ENCODE peak calls at places on chromosomes 6 and 20, in six cellular contexts. X is trophoblast cell, D is neuronal stem cell, Y is H9, W is IMR-90, R is H1. T is an unnamed sample.

GRCh38 chr20:34979366-34980153 is 23.9 kb downstream of the MYH7B start:
- DNase-seq in X (no peak), D (no peak), Y (peak; percentile 98), W (no peak), R (peak; percentile 95), T (no peak)

GRCh38 chr6:32645047-32645703 is 8.0 kb downstream of the HLA-DQA1 start:
- DNase-seq in X (no peak), D (no peak), Y (no peak), W (no peak), R (no peak), T (no peak)

GRCh38 chr6:21305827-21306469 is 287.6 kb upstream of the SOX4 start:
- DNase-seq in X (no peak), D (no peak), Y (no peak), W (peak; percentile 14), R (no peak), T (peak; percentile 61)

GRCh38 chr6:109456283-109456583 is 661 bp upstream of the MICAL1 start:
- DNase-seq in X (no peak), D (no peak), Y (no peak), W (no peak), R (no peak), T (no peak)

GRCh38 chr6:151376440-151376839 is 14.9 kb downstream of the ZBTB2 start:
- DNase-seq in X (no peak), D (no peak), Y (no peak), W (no peak), R (no peak), T (peak; percentile 32)

GRCh38 chr6:139977887-139978332 is 603.5 kb upstream of the CITED2 start:
- DNase-seq in X (peak; percentile 88), D (no peak), Y (no peak), W (peak; percentile 72), R (no peak), T (peak; percentile 92)

GRCh38 chr20:43949741-43950618 is 35.3 kb downstream of the TOX2 start:
- DNase-seq in X (no peak), D (no peak), Y (no peak), W (no peak), R (no peak), T (peak; percentile 78)

GRCh38 chr6:113654396-113654795 is 202.7 kb upstream of the MARCKS start:
- DNase-seq in X (peak; percentile 53), D (no peak), Y (no peak), W (peak; percentile 30), R (no peak), T (peak; percentile 39)

GRCh38 chr6:10391799-10392198 is 23.1 kb downstream of the TFAP2A start:
- DNase-seq in X (no peak), D (peak; percentile 17), Y (no peak), W (no peak), R (no peak), T (no peak)

GRCh38 chr6:141758430-141758829 is 374.3 kb upstream of the GJE1 start:
- DNase-seq in X (no peak), D (no peak), Y (no peak), W (no peak), R (no peak), T (no peak)

GRCh38 chr6:7184502-7184901 is 76.7 kb downstream of the RREB1 start:
- DNase-seq in X (no peak), D (no peak), Y (no peak), W (peak; percentile 32), R (no peak), T (no peak)

GRCh38 chr6:43173496-43174262 is 2.6 kb downstream of the SRF start:
- DNase-seq in X (peak; percentile 83), D (no peak), Y (no peak), W (no peak), R (no peak), T (peak; percentile 25)
- H3K4ac ChIP-seq in X (peak overlapping the region; percentile 30), D (no peak overlapping the region), Y (peak overlapping the region; percentile 27), W (peak overlapping the region; percentile 100), R (no peak overlapping the region), T (peak overlapping the region; percentile 99)

GRCh38 chr6:168959696-168960095 is 293.9 kb downstream of the THBS2 start:
- DNase-seq in X (no peak), D (no peak), Y (no peak), W (no peak), R (no peak), T (no peak)
- H3K14ac ChIP-seq in X (no peak overlapping the region), D (no peak overlapping the region), Y (no peak overlapping the region), W (no peak overlapping the region), R (no peak overlapping the region), T (no peak overlapping the region)

GRCh38 chr6:56288347-56288746 is 41.0 kb upstream of the COL21A1 start:
- DNase-seq in X (no peak), D (no peak), Y (no peak), W (no peak), R (no peak), T (no peak)
- H4K8ac ChIP-seq in X (no peak overlapping the region), D (no peak overlapping the region), Y (no peak overlapping the region), W (no peak overlapping the region), R (no peak overlapping the region), T (no peak overlapping the region)

GRCh38 chr6:90294989-90295853 is 1.4 kb downstream of the BACH2 start:
- DNase-seq in X (no peak), D (no peak), Y (no peak), W (peak; percentile 43), R (no peak), T (peak; percentile 52)

GRCh38 chr6:90297124-90297865 is 652 bp upstream of the BACH2 start:
- DNase-seq in X (no peak), D (peak; percentile 24), Y (peak; percentile 35), W (no peak), R (no peak), T (no peak)

GRCh38 chr6:90295854-90296345 is 743 bp downstream of the BACH2 start:
- DNase-seq in X (peak; percentile 61), D (peak; percentile 62), Y (peak; percentile 56), W (peak; percentile 68), R (peak; percentile 77), T (peak; percentile 68)

GRCh38 chr6:90297866-90298381 is 1.3 kb upstream of the BACH2 start:
- DNase-seq in X (no peak), D (no peak), Y (peak; percentile 36), W (no peak), R (no peak), T (no peak)

GRCh38 chr6:90296346-90297123 is at the start of gene BACH2:
- DNase-seq in X (peak; percentile 48), D (peak; percentile 95), Y (peak; percentile 91), W (peak; percentile 92), R (peak; percentile 93), T (peak; percentile 87)
- H3K4ac ChIP-seq in X (peak within 1 kb of the TSS; percentile 56), D (no peak within 1 kb of the TSS), Y (no peak within 1 kb of the TSS), W (peak within 1 kb of the TSS; percentile 7), R (no peak within 1 kb of the TSS), T (no peak within 1 kb of the TSS)

DNA sequence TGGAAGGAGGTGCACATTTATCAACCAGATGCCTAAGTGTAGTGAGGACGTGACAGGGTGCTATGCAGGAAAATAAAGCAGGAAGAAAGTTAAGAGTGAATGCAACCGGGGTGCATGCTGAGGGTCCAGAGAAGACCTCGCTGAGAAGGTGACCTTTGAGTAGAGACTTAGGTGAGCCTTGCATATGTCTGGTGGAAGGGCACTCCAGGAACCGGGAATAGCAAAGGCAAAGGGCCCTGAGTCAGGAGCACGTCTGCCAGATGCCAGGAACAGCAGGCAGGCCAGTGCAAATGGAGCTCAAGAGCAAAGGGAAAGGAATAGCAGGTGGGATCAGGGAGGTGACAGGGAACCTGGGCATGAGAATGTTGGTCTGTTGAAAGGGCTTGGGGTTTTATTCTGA is 445.5 kb downstream of the PREX1 start:
- DNase-seq in X (no peak), D (no peak), Y (no peak), W (no peak), R (no peak), T (no peak)
- H3K14ac ChIP-seq in X (no peak overlapping the region), D (no peak overlapping the region), Y (no peak overlapping the region), W (no peak overlapping the region), R (no peak overlapping the region), T (no peak overlapping the region)

DNA sequence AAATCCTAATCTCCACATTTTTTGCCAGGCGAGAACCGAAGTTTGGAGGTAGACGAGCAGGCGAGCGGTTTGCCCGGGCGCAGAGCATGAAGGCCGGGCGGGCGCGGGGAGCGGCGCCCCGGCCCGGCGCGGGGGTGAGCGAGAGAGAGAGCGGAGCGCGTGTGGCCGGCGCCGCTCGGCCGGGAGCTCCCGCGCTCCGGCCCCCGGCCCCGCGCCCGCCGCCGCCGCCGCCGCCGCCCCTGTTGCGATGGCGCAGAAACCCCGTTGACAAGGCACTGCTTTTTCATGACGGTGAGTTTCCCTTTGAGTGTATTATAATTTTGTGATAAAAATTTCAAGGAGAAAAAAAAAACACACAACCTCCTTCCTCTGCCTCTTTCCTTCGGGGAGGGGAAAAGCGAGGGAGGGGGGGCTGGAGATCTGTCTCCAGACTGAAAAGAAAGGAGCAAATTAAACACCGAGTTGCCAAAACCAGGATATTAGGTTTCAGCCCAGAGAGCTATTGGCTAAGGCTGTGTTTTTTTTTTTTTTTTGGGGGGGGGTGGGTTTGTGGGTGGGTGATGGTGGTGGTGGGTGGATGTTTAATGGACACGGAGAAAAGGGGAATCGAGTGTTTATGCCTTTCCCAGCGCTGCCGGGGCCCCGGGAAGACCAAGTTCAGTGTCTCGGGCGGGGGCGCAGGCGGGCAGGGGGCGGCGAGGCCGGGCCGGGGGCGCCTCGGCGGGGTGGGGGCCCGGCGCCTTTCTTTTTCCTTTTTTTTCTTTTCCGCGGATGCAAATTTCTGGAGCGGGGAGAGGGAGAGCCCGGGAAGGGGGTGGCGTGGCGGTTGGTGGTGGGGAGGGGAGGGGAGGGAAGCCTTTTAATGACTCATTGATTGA is at the start of gene BICRAL:
- DNase-seq in X (no peak), D (peak; percentile 53), Y (peak; percentile 43), W (peak; percentile 83), R (peak; percentile 79), T (peak; percentile 90)
- H4K8ac ChIP-seq in X (peak within 1 kb of the TSS; percentile 100), D (no peak within 1 kb of the TSS), Y (no peak within 1 kb of the TSS), W (peak within 1 kb of the TSS; percentile 90), R (peak within 1 kb of the TSS; percentile 100), T (peak within 1 kb of the TSS; percentile 99)

GRCh38 chr20:6705920-6706500 is 61.5 kb upstream of the BMP2 start:
- DNase-seq in X (no peak), D (no peak), Y (no peak), W (no peak), R (no peak), T (no peak)

GRCh38 chr20:6705106-6705766 is 62.2 kb upstream of the BMP2 start:
- DNase-seq in X (no peak), D (no peak), Y (no peak), W (no peak), R (no peak), T (peak; percentile 70)

GRCh38 chr20:6707231-6707870 is 60.1 kb upstream of the BMP2 start:
- DNase-seq in X (no peak), D (no peak), Y (no peak), W (no peak), R (no peak), T (peak; percentile 46)

GRCh38 chr20:6709865-6710595 is 57.5 kb upstream of the BMP2 start:
- DNase-seq in X (no peak), D (no peak), Y (no peak), W (peak; percentile 54), R (no peak), T (peak; percentile 43)

GRCh38 chr20:6708010-6708409 is 59.5 kb upstream of the BMP2 start:
- DNase-seq in X (no peak), D (no peak), Y (no peak), W (peak; percentile 84), R (no peak), T (peak; percentile 63)
- H3K4ac ChIP-seq in X (no peak overlapping the region), D (no peak overlapping the region), Y (no peak overlapping the region), W (peak overlapping the region; percentile 56), R (no peak overlapping the region), T (peak overlapping the region; percentile 60)

T was measured in mesenchymal stem cell.